ENCODE peak calls at places on chromosomes 11 and 22, in seven cellular contexts. R is esophagus squamous epithelium, F is stomach, P is AG04449, S is cardiac muscle cell, G is tibial nerve, Q is bronchial epithelial cell. A is an unnamed sample.

GRCh38 chr11:2445107-2445947 is 519 bp downstream of the KCNQ1 start:
- DNase-seq in R (no peak), F (peak), P (no peak), S (no peak), G (no peak), Q (no peak), A (no peak)

GRCh38 chr11:70763606-70764005 is 365.3 kb downstream of the CTTN start:
- DNase-seq in R (no peak), F (no peak), P (no peak), S (no peak), G (no peak), Q (no peak), A (no peak)

GRCh38 chr11:65471410-65471762 is 27.5 kb upstream of the MALAT1 start:
- DNase-seq in R (no peak), F (peak), P (no peak), S (peak), G (no peak), Q (peak), A (no peak)

GRCh38 chr11:23859087-23859486 is 637.8 kb upstream of the LUZP2 start:
- DNase-seq in R (no peak), F (no peak), P (no peak), S (no peak), G (no peak), Q (no peak), A (no peak)

GRCh38 chr22:39727541-39727940 is 157.0 kb downstream of the CACNA1I start:
- DNase-seq in R (no peak), F (no peak), P (no peak), S (peak), G (no peak), Q (no peak), A (no peak)

GRCh38 chr22:32053165-32053755 is 10.2 kb downstream of the SLC5A1 start:
- DNase-seq in R (no peak), F (no peak), P (no peak), S (no peak), G (no peak), Q (no peak), A (no peak)

GRCh38 chr11:24155792-24156191 is 341.1 kb upstream of the LUZP2 start:
- DNase-seq in R (no peak), F (no peak), P (no peak), S (no peak), G (no peak), Q (no peak), A (no peak)

GRCh38 chr11:12642040-12642439 is 32.2 kb upstream of the TEAD1 start:
- DNase-seq in R (no peak), F (no peak), P (no peak), S (peak), G (no peak), Q (peak), A (peak)

GRCh38 chr11:118410055-118410745 is 8.8 kb downstream of the ATP5MG start:
- DNase-seq in R (no peak), F (no peak), P (no peak), S (no peak), G (no peak), Q (no peak), A (no peak)

GRCh38 chr11:121318848-121319834 is 26.6 kb downstream of the SC5D start:
- DNase-seq in R (no peak), F (no peak), P (peak), S (peak), G (peak), Q (peak), A (no peak)

GRCh38 chr22:32206774-32207758 is 2.2 kb upstream of the RFPL2 start:
- DNase-seq in R (no peak), F (peak), P (no peak), S (peak), G (no peak), Q (peak), A (no peak)

GRCh38 chr11:16985297-16985696 is 28.9 kb downstream of the PLEKHA7 start:
- DNase-seq in R (no peak), F (peak), P (no peak), S (no peak), G (no peak), Q (no peak), A (no peak)

GRCh38 chr11:111778047-111778558 is 11.9 kb upstream of the PPP2R1B start:
- DNase-seq in R (no peak), F (no peak), P (no peak), S (no peak), G (no peak), Q (no peak), A (no peak)

GRCh38 chr22:20256562-20257473 is 11.3 kb downstream of the RTN4R start:
- DNase-seq in R (no peak), F (no peak), P (no peak), S (no peak), G (no peak), Q (no peak), A (no peak)

GRCh38 chr11:42329930-42330555 is 870.6 kb upstream of the LRRC4C start:
- DNase-seq in R (no peak), F (no peak), P (no peak), S (peak), G (no peak), Q (peak), A (no peak)

GRCh38 chr11:18802381-18803257 is 11.0 kb upstream of the PTPN5 start:
- DNase-seq in R (no peak), F (peak), P (peak), S (peak), G (peak), Q (peak), A (peak)
- TF ChIP-seq CTCF in R (peak), F (peak), P (peak), S (peak), G (peak), Q (peak), A (peak)

DNA sequence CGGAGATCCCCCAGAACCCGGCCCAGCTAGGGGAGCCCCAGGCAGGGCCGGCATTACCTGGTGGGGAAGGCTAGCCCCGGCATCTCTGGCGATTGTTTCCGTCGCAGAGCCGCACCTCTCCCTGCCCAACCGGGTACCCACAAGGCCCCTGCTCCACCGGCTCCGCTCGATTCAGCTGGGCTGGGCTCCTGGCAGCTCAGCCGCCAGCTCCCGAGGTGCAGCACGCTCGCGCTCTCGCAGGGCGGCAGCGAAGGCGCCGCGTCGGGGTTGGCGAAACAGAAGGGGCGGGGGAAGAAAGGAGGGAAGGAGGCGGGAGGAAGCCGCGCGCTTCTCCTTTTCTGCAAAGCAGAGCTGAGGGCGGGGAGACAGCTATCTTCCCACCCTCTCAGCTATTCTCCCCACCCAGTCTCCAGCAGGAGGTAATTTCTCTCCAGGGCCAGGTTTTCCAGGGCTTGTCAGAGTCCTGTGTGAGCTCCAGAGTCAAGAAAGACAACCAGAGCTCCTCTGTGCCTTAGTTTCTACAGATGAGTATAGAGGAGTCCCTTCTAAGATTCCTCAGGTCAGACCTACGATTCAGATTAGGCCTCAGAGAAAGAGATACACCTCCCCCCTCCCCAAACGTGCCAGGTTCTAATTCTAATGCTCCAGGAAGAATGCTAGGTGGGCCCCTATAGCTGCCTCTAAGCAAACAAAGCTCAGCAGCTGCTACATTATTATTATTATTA is 62.0 kb downstream of the PAK1 start:
- DNase-seq in R (peak), F (peak), P (peak), S (peak), G (peak), Q (peak), A (no peak)
- TF ChIP-seq CTCF in R (peak), F (no peak), P (peak), S (no peak), G (no peak), Q (peak), A (no peak)

DNA sequence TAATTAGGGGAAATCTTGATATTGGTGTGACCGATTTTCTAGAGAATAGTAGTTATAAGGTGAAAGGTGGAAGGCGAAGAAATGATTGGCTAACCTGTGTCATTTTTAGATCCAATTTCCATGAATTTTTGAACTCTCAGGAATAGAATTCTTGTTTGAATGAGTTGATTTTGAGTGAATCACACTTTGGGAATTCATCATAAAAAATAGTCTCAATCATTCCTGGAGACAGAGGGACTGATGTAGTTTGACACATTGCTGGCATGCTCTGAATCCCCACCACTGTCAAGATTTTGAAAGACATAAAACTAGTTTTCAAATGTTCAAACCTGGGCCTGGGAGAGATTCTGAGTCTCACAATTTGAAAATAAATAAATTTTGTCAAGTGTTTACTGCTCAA is 861.4 kb upstream of the RAG2 start:
- DNase-seq in R (no peak), F (no peak), P (no peak), S (no peak), G (no peak), Q (no peak), A (no peak)
- TF ChIP-seq CTCF in R (no peak), F (no peak), P (no peak), S (no peak), G (no peak), Q (no peak), A (no peak)

GRCh38 chr11:14127679-14128078 is 165.2 kb downstream of the SPON1 start:
- DNase-seq in R (no peak), F (no peak), P (no peak), S (no peak), G (no peak), Q (no peak), A (no peak)
- TF ChIP-seq CTCF in R (no peak), F (no peak), P (no peak), S (no peak), G (no peak), Q (no peak), A (no peak)

GRCh38 chr11:63768232-63769043 is at the start of gene ZFTA:
- DNase-seq in R (no peak), F (peak), P (no peak), S (peak), G (no peak), Q (no peak), A (no peak)
- TF ChIP-seq CTCF in R (peak), F (peak), P (peak), S (peak), G (peak), Q (peak), A (peak)

GRCh38 chr11:7944123-7944522 is 2.6 kb upstream of the OR10A3 start:
- DNase-seq in R (no peak), F (no peak), P (no peak), S (no peak), G (no peak), Q (no peak), A (no peak)
- TF ChIP-seq CTCF in R (no peak), F (no peak), P (no peak), S (no peak), G (no peak), Q (no peak), A (no peak)